ENCODE peak calls at places on chromosome 4, in four cellular contexts. One of them, this sample, is unnamed.

GRCh38 chr4:117676153-117676552 is 358.1 kb upstream of the NDST3 start:
- DNase-seq in T-helper 2 cell: no peak
- DNase-seq in stimulated activated naive CD4-positive, alpha-beta T cell treated with Interleukin-2 at 50 U/mL for 16 hours: no peak
- DNase-seq in EH: no peak
- DNase-seq in this sample: no peak

GRCh38 chr4:151730003-151730559 is 30.7 kb downstream of the GATB start:
- DNase-seq in T-helper 2 cell: no peak
- DNase-seq in stimulated activated naive CD4-positive, alpha-beta T cell treated with Interleukin-2 at 50 U/mL for 16 hours: no peak
- DNase-seq in EH: peak
- DNase-seq in this sample: no peak

GRCh38 chr4:57190651-57191481 is 80.7 kb upstream of the IGFBP7 start:
- DNase-seq in EH: peak
- DNase-seq in T-helper 2 cell: no peak
- DNase-seq in stimulated activated naive CD4-positive, alpha-beta T cell treated with Interleukin-2 at 50 U/mL for 16 hours: no peak
- DNase-seq in this sample: peak

GRCh38 chr4:16225996-16226815 is at the start of gene TAPT1:
- DNase-seq in EH: peak
- DNase-seq in stimulated activated naive CD4-positive, alpha-beta T cell treated with Interleukin-2 at 50 U/mL for 16 hours: peak
- DNase-seq in T-helper 2 cell: peak
- DNase-seq in this sample: peak

GRCh38 chr4:140793291-140793690 is 37.1 kb upstream of the TBC1D9 start:
- DNase-seq in stimulated activated naive CD4-positive, alpha-beta T cell treated with Interleukin-2 at 50 U/mL for 16 hours: no peak
- DNase-seq in T-helper 2 cell: no peak
- DNase-seq in EH: no peak
- DNase-seq in this sample: no peak

GRCh38 chr4:122514671-122515070 is 58.1 kb upstream of the IL2 start:
- DNase-seq in T-helper 2 cell: no peak
- DNase-seq in stimulated activated naive CD4-positive, alpha-beta T cell treated with Interleukin-2 at 50 U/mL for 16 hours: no peak
- DNase-seq in EH: no peak
- DNase-seq in this sample: no peak

GRCh38 chr4:20493761-20494353 is 206.4 kb upstream of the PACRGL start:
- DNase-seq in T-helper 2 cell: no peak
- DNase-seq in EH: peak
- DNase-seq in stimulated activated naive CD4-positive, alpha-beta T cell treated with Interleukin-2 at 50 U/mL for 16 hours: no peak
- DNase-seq in this sample: no peak

GRCh38 chr4:99536148-99536728 is 25.4 kb downstream of the C4orf17 start:
- DNase-seq in stimulated activated naive CD4-positive, alpha-beta T cell treated with Interleukin-2 at 50 U/mL for 16 hours: no peak
- DNase-seq in T-helper 2 cell: no peak
- DNase-seq in EH: no peak
- DNase-seq in this sample: no peak

GRCh38 chr4:121154103-121154515 is 10.0 kb downstream of the TNIP3 start:
- DNase-seq in T-helper 2 cell: no peak
- DNase-seq in EH: no peak
- DNase-seq in stimulated activated naive CD4-positive, alpha-beta T cell treated with Interleukin-2 at 50 U/mL for 16 hours: no peak
- DNase-seq in this sample: no peak

GRCh38 chr4:107654694-107655093 is 65.3 kb downstream of the PAPSS1 start:
- DNase-seq in stimulated activated naive CD4-positive, alpha-beta T cell treated with Interleukin-2 at 50 U/mL for 16 hours: no peak
- DNase-seq in T-helper 2 cell: no peak
- DNase-seq in EH: no peak
- DNase-seq in this sample: no peak

This sample was measured in H7.